ENCODE peak calls at places on chromosomes 2 and 18, in four cellular contexts. B is WTC11, L is K562, I is HepG2. M is an unnamed sample.

GRCh38 chr2:25187729-25188350 is 19.5 kb upstream of the POMC start:
- DNase-seq in I (no peak), B (no peak), L (no peak), M (no peak)

GRCh38 chr18:27143580-27144287 is 41.4 kb downstream of the CHST9 start:
- DNase-seq in B (peak), L (no peak), I (peak), M (no peak)

GRCh38 chr2:95277246-95277906 is 3.1 kb downstream of the PROM2 start:
- DNase-seq in I (peak), B (peak), L (peak), M (no peak)

GRCh38 chr2:178295115-178295514 is 100.8 kb downstream of the OSBPL6 start:
- DNase-seq in I (no peak), L (no peak), B (no peak), M (no peak)

GRCh38 chr2:148817210-148817708 is 57.8 kb upstream of the KIF5C start:
- DNase-seq in L (no peak), B (no peak), I (no peak), M (no peak)

GRCh38 chr18:76451475-76452331 is 43.3 kb downstream of the ZNF516 start:
- DNase-seq in L (no peak), I (no peak), B (no peak), M (no peak)

GRCh38 chr18:11246466-11246865 is 97.1 kb upstream of the PIEZO2 start:
- DNase-seq in L (no peak), I (no peak), B (no peak), M (no peak)

GRCh38 chr2:226556050-226556449 is 243.6 kb downstream of the IRS1 start:
- DNase-seq in L (no peak), I (peak), B (no peak), M (no peak)

GRCh38 chr2:172938713-172939375 is 136.8 kb upstream of the MAP3K20 start:
- DNase-seq in I (no peak), B (no peak), L (no peak), M (no peak)

GRCh38 chr2:20611077-20611843 is 39.6 kb downstream of the HS1BP3 start:
- DNase-seq in I (peak), L (peak), B (no peak), M (no peak)

GRCh38 chr18:10995576-10995975 is 153.8 kb downstream of the PIEZO2 start:
- DNase-seq in L (no peak), B (no peak), I (no peak), M (no peak)

GRCh38 chr2:120904825-120905224 is 169.2 kb downstream of the GLI2 start:
- DNase-seq in L (no peak), B (no peak), I (no peak), M (no peak)

GRCh38 chr2:26327291-26328272 is 18.4 kb upstream of the SELENOI start:
- DNase-seq in I (no peak), B (no peak), L (no peak), M (no peak)

GRCh38 chr2:204706939-204707338 is 161.7 kb downstream of the PARD3B start:
- DNase-seq in I (no peak), B (no peak), L (no peak), M (no peak)

GRCh38 chr2:66682476-66682875 is 247.6 kb downstream of the MEIS1 start:
- DNase-seq in I (no peak), B (no peak), L (no peak), M (no peak)

GRCh38 chr2:124704056-124704644 is 679.1 kb downstream of the CNTNAP5 start:
- DNase-seq in L (no peak), B (peak), I (no peak), M (no peak)

GRCh38 chr2:136486115-136486514 is 279.2 kb upstream of the THSD7B start:
- DNase-seq in L (no peak), I (no peak), B (no peak), M (peak)

GRCh38 chr18:51897884-51898283 is 442.1 kb upstream of the DCC start:
- DNase-seq in L (no peak), I (no peak), B (no peak), M (no peak)

DNA sequence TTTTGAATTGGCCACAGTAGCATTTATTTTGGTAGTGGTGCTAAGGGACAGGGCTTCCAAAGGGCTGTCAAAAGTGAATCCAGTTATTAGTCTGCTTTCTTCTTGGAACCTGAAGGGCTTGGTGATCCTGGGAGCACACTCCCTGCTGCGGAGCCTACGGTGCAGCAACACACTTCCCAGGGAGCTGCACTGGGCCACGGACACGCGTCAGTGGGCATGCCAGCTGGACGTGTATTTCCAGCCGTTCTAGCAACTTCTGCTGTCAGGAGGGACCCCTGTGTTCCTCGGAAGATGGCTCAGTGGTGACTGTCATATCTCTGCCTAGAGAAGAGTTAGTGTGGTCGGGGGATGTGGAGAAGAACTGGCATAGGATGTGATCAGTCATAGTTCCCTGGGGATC is 204.6 kb downstream of the SOCS6 start:
- DNase-seq in L (no peak), I (no peak), B (no peak), M (no peak)
- TF ChIP-seq ATF3 in L (no peak), I (no peak), B (no peak), M (no peak)

DNA sequence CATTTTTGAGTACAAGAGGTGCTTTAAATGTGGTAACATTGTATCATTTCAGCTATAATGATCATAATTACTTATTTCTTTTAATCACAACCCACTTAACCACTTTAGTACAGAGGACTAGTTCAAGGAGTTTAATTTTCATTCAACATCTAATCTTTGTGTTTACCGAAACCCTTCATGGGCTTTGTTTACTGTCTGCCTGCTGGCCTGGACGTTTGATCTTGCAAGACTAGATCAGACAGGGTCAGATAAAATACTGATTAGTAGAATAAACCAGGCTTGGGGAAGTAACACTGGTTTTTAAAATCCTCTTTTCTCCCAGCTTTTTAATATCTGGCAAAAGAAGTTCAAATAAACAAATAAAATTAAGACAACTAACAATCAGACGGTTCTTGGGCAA is 93.6 kb downstream of the SATB2 start:
- DNase-seq in L (no peak), B (no peak), I (peak), M (no peak)
- TF ChIP-seq NR2C2 in L (no peak), B (no peak), I (no peak), M (no peak)

GRCh38 chr2:240947607-240948006 is 41.5 kb downstream of the CROCC2 start:
- DNase-seq in I (no peak), L (no peak), B (no peak), M (no peak)
- TF ChIP-seq ATF3 in I (no peak), L (no peak), B (no peak), M (no peak)

DNA sequence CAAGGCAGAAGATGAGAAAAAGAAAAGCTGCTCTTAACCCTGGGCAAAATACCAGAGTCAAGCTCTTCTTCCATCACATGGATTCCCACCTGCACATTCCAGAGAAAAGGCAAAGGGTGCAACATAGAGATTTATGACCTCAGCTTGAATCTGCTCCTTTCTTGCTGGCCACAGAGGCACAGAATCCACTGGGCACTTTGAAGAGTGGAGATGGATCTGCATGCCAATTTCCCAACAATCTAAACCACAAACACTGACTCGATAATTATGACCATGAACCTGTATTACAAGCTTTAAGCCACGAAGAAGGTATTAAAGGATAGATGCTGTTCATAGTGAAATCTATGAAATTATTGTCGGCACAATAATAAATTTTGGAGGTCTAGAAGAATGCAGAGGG is 237.3 kb downstream of the PID1 start:
- DNase-seq in L (no peak), I (no peak), B (no peak), M (no peak)
- TF ChIP-seq NR2C2 in L (no peak), I (no peak), B (no peak), M (no peak)

GRCh38 chr2:190763901-190764514 is 115.1 kb downstream of the NAB1 start:
- DNase-seq in L (peak), I (no peak), B (no peak), M (no peak)

GRCh38 chr2:190766581-190766980 is 114.0 kb upstream of the GLS start:
- DNase-seq in L (no peak), B (no peak), I (no peak), M (no peak)

GRCh38 chr2:190767821-190768220 is 112.8 kb upstream of the GLS start:
- DNase-seq in I (no peak), B (no peak), L (no peak), M (no peak)

GRCh38 chr2:190765386-190766173 is 115.0 kb upstream of the GLS start:
- DNase-seq in I (no peak), L (no peak), B (no peak), M (no peak)

GRCh38 chr2:190766174-190766572 is 114.4 kb upstream of the GLS start:
- DNase-seq in L (no peak), B (no peak), I (no peak), M (no peak)
- TF ChIP-seq ATF3 in L (no peak), B (no peak), I (no peak), M (no peak)

GRCh38 chr2:44957656-44958327 is 16.3 kb downstream of the SIX3 start:
- DNase-seq in L (no peak), B (no peak), I (no peak), M (no peak)

GRCh38 chr2:44954306-44954901 is 12.9 kb downstream of the SIX3 start:
- DNase-seq in L (no peak), B (no peak), I (no peak), M (no peak)

GRCh38 chr2:44956841-44957240 is 15.3 kb downstream of the SIX3 start:
- DNase-seq in L (no peak), I (no peak), B (no peak), M (no peak)

GRCh38 chr2:44954902-44955592 is 13.5 kb downstream of the SIX3 start:
- DNase-seq in B (no peak), L (no peak), I (no peak), M (no peak)

GRCh38 chr2:44955593-44956449 is 14.3 kb downstream of the SIX3 start:
- DNase-seq in I (peak), B (peak), L (peak), M (no peak)
- TF ChIP-seq NR2C2 in I (no peak), B (no peak), L (no peak), M (no peak)

DNA sequence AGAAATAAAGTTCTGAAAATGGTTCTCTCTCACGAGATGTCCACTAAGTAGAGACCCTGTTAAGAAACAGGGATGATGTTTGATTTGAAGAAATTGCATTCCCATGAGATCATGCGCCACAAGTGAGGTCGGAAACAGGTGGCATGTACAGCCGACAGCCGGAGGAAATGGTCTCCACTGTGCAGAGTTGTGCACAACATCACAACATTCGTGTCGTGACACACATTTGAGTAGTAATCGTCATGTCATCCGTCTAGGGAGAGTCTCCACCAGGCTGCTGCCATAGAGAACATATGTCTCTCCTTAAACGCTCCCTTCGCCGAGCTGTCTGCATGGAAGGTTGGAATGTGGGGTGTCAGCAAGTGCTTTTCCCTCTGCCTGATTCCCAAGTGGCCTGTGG is 84.7 kb downstream of the ASAP2 start:
- DNase-seq in I (no peak), L (no peak), B (no peak), M (no peak)
- TF ChIP-seq ATF3 in I (no peak), L (no peak), B (no peak), M (no peak)

GRCh38 chr2:37322368-37322767 is 2.3 kb downstream of the PRKD3 start:
- DNase-seq in B (no peak), L (no peak), I (no peak), M (no peak)

GRCh38 chr2:37324536-37324785 is 172 bp downstream of the PRKD3 start:
- DNase-seq in I (peak), L (no peak), B (peak), M (no peak)

GRCh38 chr2:37323176-37323575 is 1.5 kb downstream of the PRKD3 start:
- DNase-seq in L (no peak), B (no peak), I (no peak), M (no peak)

GRCh38 chr2:37324786-37325624 is at the start of gene PRKD3:
- DNase-seq in L (peak), B (no peak), I (peak), M (no peak)

GRCh38 chr2:37323770-37324535 is 680 bp downstream of the PRKD3 start:
- DNase-seq in I (peak), B (no peak), L (no peak), M (no peak)
- TF ChIP-seq NR2C2 in I (no peak), B (no peak), L (no peak), M (no peak)

DNA sequence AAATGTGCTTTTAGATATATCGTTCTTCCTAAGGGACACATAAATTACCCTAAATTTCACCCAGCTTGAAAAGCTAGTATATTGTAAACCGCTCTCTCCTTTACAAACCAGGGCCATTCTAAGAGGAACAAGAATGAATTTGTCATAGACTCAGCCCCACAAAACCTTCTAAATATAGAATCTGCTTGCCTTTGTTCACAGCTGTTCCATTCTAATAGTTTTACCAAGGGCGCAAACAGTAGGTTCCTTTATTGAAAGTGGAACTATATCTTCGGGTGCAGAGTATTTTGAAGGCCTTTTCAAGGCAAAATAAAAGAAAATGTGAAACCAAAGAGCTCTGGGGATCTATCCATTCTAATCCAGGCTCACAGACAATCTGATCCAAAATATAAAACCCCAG is 316.9 kb downstream of the PAX3 start:
- DNase-seq in I (no peak), B (no peak), L (no peak), M (no peak)
- TF ChIP-seq ATF3 in I (no peak), B (no peak), L (no peak), M (no peak)